ENCODE peak calls at places on chromosomes 12 and 14, in seven cellular contexts. N, H, J, R, Y, U and D are unnamed samples.

GRCh38 chr12:56941299-56942017 is 7.2 kb upstream of the SDR9C7 start:
- DNase-seq in N (no peak), H (peak; percentile 47), J (no peak), R (peak; percentile 64), Y (peak; percentile 4), U (peak; percentile 67), D (no peak)

GRCh38 chr14:32259368-32260013 is 56.4 kb upstream of the RNU6-8 start:
- DNase-seq in N (no peak), H (no peak), J (no peak), R (no peak), Y (no peak), U (no peak), D (no peak)

GRCh38 chr12:111443086-111443485 is 37.4 kb downstream of the SH2B3 start:
- DNase-seq in N (no peak), H (no peak), J (no peak), R (peak; percentile 42), Y (no peak), U (no peak), D (no peak)

GRCh38 chr12:120466560-120467315 is 2.8 kb downstream of the SRSF9 start:
- DNase-seq in N (no peak), H (peak; percentile 78), J (no peak), R (no peak), Y (peak; percentile 65), U (no peak), D (no peak)

GRCh38 chr14:77660754-77661153 is 44.3 kb upstream of the SPTLC2 start:
- DNase-seq in N (no peak), H (no peak), J (no peak), R (no peak), Y (peak; percentile 41), U (no peak), D (no peak)

GRCh38 chr12:120944645-120945217 is 33.6 kb upstream of the HNF1A start:
- DNase-seq in N (peak; percentile 19), H (peak; percentile 62), J (peak; percentile 60), R (peak; percentile 65), Y (peak; percentile 51), U (no peak), D (no peak)

GRCh38 chr12:43180242-43180641 is 371.8 kb downstream of the ADAMTS20 start:
- DNase-seq in N (no peak), H (no peak), J (no peak), R (no peak), Y (no peak), U (no peak), D (no peak)

GRCh38 chr14:54564799-54565235 is 2.1 kb upstream of the SAMD4A start:
- DNase-seq in N (no peak), H (peak; percentile 38), J (no peak), R (no peak), Y (peak; percentile 78), U (no peak), D (no peak)

GRCh38 chr12:104682790-104683279 is 226.1 kb downstream of the CHST11 start:
- DNase-seq in N (peak; percentile 57), H (no peak), J (peak; percentile 70), R (no peak), Y (no peak), U (no peak), D (peak; percentile 78)

GRCh38 chr12:24948452-24948815 is 467 bp downstream of the BCAT1 start:
- DNase-seq in N (no peak), H (no peak), J (no peak), R (no peak), Y (no peak), U (no peak), D (no peak)

GRCh38 chr12:18171571-18171970 is 81.6 kb upstream of the RERGL start:
- DNase-seq in N (no peak), H (no peak), J (no peak), R (no peak), Y (no peak), U (no peak), D (no peak)

GRCh38 chr14:29709490-29709889 is 218.2 kb downstream of the PRKD1 start:
- DNase-seq in N (no peak), H (no peak), J (no peak), R (no peak), Y (no peak), U (no peak), D (no peak)

GRCh38 chr12:132108211-132108832 is 35.8 kb downstream of the DDX51 start:
- DNase-seq in N (no peak), H (no peak), J (no peak), R (peak; percentile 32), Y (peak; percentile 52), U (peak; percentile 72), D (no peak)